ENCODE peak calls at places on chromosomes 1 and 21, in six cellular contexts. K is GM12878, U is H1, G is GM12891, D is K562, F is HepG2. I is an unnamed sample.

GRCh38 chr1:59692591-59692990 is 122.2 kb upstream of the HOOK1 start:
- DNase-seq in K (no peak), U (no peak), G (no peak), D (no peak), F (no peak), I (no peak)

GRCh38 chr1:66371233-66372005 is 162.5 kb upstream of the SGIP1 start:
- DNase-seq in K (no peak), U (no peak), G (no peak), D (no peak), F (no peak), I (no peak)

GRCh38 chr1:11320153-11320936 is 47.3 kb downstream of the UBIAD1 start:
- DNase-seq in K (no peak), U (peak; percentile 41), G (peak; percentile 64), D (peak; percentile 47), F (peak; percentile 16), I (peak; percentile 61)

GRCh38 chr1:180360333-180361075 is 130.4 kb downstream of the LHX4 start:
- DNase-seq in K (no peak), U (no peak), G (no peak), D (no peak), F (no peak), I (no peak)

GRCh38 chr1:20124451-20125057 is 5.2 kb upstream of the PLA2G2D start:
- DNase-seq in K (no peak), U (no peak), G (no peak), D (peak; percentile 66), F (no peak), I (no peak)

GRCh38 chr1:11736746-11737639 is 1.1 kb downstream of the AGTRAP start:
- DNase-seq in K (no peak), U (no peak), G (no peak), D (peak; percentile 73), F (peak; percentile 65), I (no peak)

GRCh38 chr1:84853743-84854721 is 39.0 kb downstream of the LPAR3 start:
- DNase-seq in K (peak; percentile 74), U (no peak), G (peak; percentile 27), D (peak; percentile 10), F (no peak), I (peak; percentile 37)

GRCh38 chr1:10714337-10715114 is 81.9 kb downstream of the CASZ1 start:
- DNase-seq in K (no peak), U (no peak), G (no peak), D (no peak), F (no peak), I (no peak)

GRCh38 chr21:27190601-27191000 is 223.7 kb upstream of the ADAMTS5 start:
- DNase-seq in K (no peak), U (no peak), G (no peak), D (no peak), F (no peak), I (no peak)

GRCh38 chr1:80059940-80060339 is 1053.4 kb upstream of the ADGRL4 start:
- DNase-seq in K (no peak), U (no peak), G (no peak), D (no peak), F (no peak), I (no peak)

GRCh38 chr1:188669715-188670114 is 1807.9 kb downstream of the BRINP3 start:
- DNase-seq in K (no peak), U (no peak), G (no peak), D (no peak), F (no peak), I (no peak)

GRCh38 chr1:55974714-55975441 is 604.5 kb downstream of the PLPP3 start:
- DNase-seq in K (no peak), U (no peak), G (no peak), D (no peak), F (no peak), I (no peak)
- TF ChIP-seq TAF1 in K (no peak), U (no peak), G (no peak), D (no peak), F (no peak), I (no peak)

GRCh38 chr1:230066466-230067404 is at the start of gene GALNT2:
- DNase-seq in K (peak; percentile 48), U (peak; percentile 61), G (peak; percentile 95), D (peak; percentile 97), F (peak; percentile 80), I (peak; percentile 91)
- TF ChIP-seq POLR2A in K (peak; percentile 78), U (peak; percentile 41), G (peak; percentile 50), D (peak; percentile 76), F (peak; percentile 69), I (peak; percentile 69)

GRCh38 chr1:220741825-220742224 is 6.3 kb upstream of the MTARC2 start:
- DNase-seq in K (no peak), U (no peak), G (no peak), D (no peak), F (no peak), I (no peak)
- TF ChIP-seq TAF1 in K (no peak), U (no peak), G (no peak), D (no peak), F (no peak), I (no peak)

GRCh38 chr1:38006008-38006828 is 904 bp upstream of the FHL3 start:
- DNase-seq in K (no peak), U (no peak), G (no peak), D (peak; percentile 65), F (no peak), I (no peak)
- TF ChIP-seq POLR2A in K (no peak), U (no peak), G (no peak), D (no peak), F (no peak), I (no peak)

DNA sequence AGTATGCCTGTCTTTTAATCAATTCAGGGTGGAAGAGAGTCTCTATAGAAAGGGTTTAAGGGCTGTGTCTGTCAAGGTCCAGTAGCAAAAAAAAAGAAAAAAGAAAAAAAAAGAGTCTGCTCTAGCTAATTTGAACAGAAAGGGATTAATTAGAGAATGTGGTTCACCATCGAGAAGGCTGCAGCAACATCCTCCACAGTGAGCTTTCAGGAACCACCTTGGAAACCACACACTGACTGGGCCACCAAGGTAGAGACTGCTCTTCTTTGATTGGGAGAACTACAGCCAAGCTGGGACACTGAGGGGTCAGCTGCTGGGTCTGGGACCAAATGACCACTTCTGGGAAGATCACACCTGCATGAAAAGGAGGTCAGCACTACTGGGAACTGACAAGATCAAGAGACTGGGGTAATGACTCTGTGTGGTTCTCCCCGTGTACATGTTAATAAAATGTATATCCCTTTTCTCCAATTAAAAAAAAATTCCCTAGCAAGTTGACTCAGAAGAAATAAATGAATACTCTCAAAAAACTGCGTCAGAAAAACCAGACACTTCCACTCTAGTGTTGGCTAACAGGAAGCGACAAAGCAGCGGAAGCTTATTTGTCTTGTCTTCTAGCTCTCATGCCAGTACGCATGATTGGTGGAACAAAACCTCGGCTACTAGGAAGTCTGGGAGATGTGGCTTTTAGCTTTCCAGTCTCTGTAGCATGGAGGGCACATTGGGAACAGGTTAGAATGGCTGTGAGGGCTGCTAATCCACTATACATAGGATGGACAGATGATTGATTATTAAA is 60.0 kb upstream of the IVNS1ABP start:
- DNase-seq in K (no peak), U (no peak), G (no peak), D (no peak), F (no peak), I (no peak)
- TF ChIP-seq TAF1 in K (no peak), U (no peak), G (no peak), D (no peak), F (no peak), I (no peak)

GRCh38 chr1:150692720-150693119 is 4.2 kb downstream of the GOLPH3L start:
- DNase-seq in K (no peak), U (no peak), G (no peak), D (no peak), F (no peak), I (no peak)
- TF ChIP-seq POLR2A in K (no peak), U (no peak), G (no peak), D (no peak), F (no peak), I (no peak)

GRCh38 chr1:90262286-90262685 is 267.4 kb downstream of the ZNF326 start:
- DNase-seq in K (no peak), U (no peak), G (no peak), D (no peak), F (no peak), I (no peak)

DNA sequence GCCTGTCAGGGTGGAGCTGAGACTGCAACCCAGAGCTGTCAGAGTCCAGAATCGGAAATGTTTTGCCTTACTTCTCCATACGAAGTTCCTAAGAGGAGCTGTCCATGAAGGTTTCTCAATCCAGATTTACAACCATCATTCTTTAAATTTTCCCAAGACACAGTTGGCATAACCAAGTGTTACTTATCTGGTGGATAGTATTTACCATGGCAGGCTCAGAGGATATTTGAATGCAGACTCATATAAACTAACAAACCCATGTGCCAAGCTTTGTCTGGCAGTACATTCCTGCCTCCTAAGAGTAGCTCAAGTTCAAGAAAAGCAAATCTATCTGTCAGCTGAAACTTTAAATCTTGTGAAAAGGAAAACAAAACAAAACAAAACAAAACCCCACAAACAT is 267.9 kb downstream of the ZNF326 start:
- DNase-seq in K (no peak), U (no peak), G (no peak), D (no peak), F (no peak), I (no peak)
- TF ChIP-seq TAF1 in K (no peak), U (no peak), G (no peak), D (no peak), F (no peak), I (no peak)